ENCODE peak calls at places on chromosome 18, in eight cellular contexts. E is fibroblast of lung; I is mucosa of descending colon; O is CD8-positive, alpha-beta T cell; T is hepatocyte; Z is uterus; L is heart left ventricle; M is thoracic aorta. D is an unnamed sample.

GRCh38 chr18:79693561-79694205 is 14.1 kb downstream of the CTDP1 start:
- DNase-seq in E (no peak), I (no peak), O (no peak), T (no peak), Z (no peak), L (peak; percentile 62), M (no peak), D (no peak)

GRCh38 chr18:4854664-4855063 is 342.4 kb downstream of the AKAIN1 start:
- DNase-seq in E (no peak), I (no peak), O (no peak), T (no peak), Z (no peak), L (no peak), M (no peak), D (no peak)

GRCh38 chr18:616380-616995 is 19.7 kb downstream of the CLUL1 start:
- DNase-seq in E (peak; percentile 73), I (no peak), O (no peak), T (peak; percentile 65), Z (no peak), L (no peak), M (no peak), D (no peak)

GRCh38 chr18:939958-940357 is 35.3 kb downstream of the ADCYAP1 start:
- DNase-seq in E (no peak), I (no peak), O (no peak), T (no peak), Z (no peak), L (no peak), M (no peak), D (no peak)

GRCh38 chr18:47724186-47724975 is 206.1 kb downstream of the SMAD2 start:
- DNase-seq in E (no peak), I (no peak), O (no peak), T (no peak), Z (no peak), L (no peak), M (no peak), D (no peak)

GRCh38 chr18:63319383-63320040 is at the start of gene BCL2:
- DNase-seq in E (peak; percentile 45), I (no peak), O (peak; percentile 49), T (peak; percentile 16), Z (no peak), L (peak; percentile 45), M (no peak), D (peak; percentile 75)

GRCh38 chr18:63339920-63340484 is 20.4 kb upstream of the BCL2 start:
- DNase-seq in E (peak; percentile 58), I (no peak), O (peak; percentile 42), T (peak; percentile 67), Z (no peak), L (no peak), M (no peak), D (no peak)

GRCh38 chr18:80179857-80180558 is 67.3 kb downstream of the PARD6G start:
- DNase-seq in E (no peak), I (no peak), O (no peak), T (no peak), Z (no peak), L (no peak), M (no peak), D (no peak)

GRCh38 chr18:10041180-10041579 is 127.4 kb downstream of the VAPA start:
- DNase-seq in E (peak; percentile 96), I (no peak), O (no peak), T (peak; percentile 70), Z (peak; percentile 82), L (peak; percentile 39), M (peak; percentile 58), D (peak; percentile 89)

GRCh38 chr18:2625217-2625616 is 30.3 kb upstream of the SMCHD1 start:
- DNase-seq in E (no peak), I (no peak), O (no peak), T (no peak), Z (no peak), L (no peak), M (no peak), D (no peak)

GRCh38 chr18:6366776-6367175 is 47.9 kb downstream of the L3MBTL4 start:
- DNase-seq in E (no peak), I (no peak), O (no peak), T (no peak), Z (no peak), L (no peak), M (no peak), D (no peak)

GRCh38 chr18:73690222-73690621 is 457.4 kb downstream of the FBXO15 start:
- DNase-seq in E (no peak), I (no peak), O (no peak), T (no peak), Z (no peak), L (no peak), M (no peak), D (no peak)

GRCh38 chr18:11823545-11823944 is 27.7 kb upstream of the CHMP1B start:
- DNase-seq in E (no peak), I (no peak), O (no peak), T (no peak), Z (no peak), L (no peak), M (no peak), D (no peak)

GRCh38 chr18:60693426-60693825 is 320.9 kb upstream of the MC4R start:
- DNase-seq in E (no peak), I (no peak), O (no peak), T (no peak), Z (no peak), L (no peak), M (no peak), D (no peak)

GRCh38 chr18:73835656-73836055 is 312.0 kb downstream of the FBXO15 start:
- DNase-seq in E (no peak), I (no peak), O (no peak), T (no peak), Z (no peak), L (no peak), M (no peak), D (no peak)

GRCh38 chr18:63207154-63207790 is 112.3 kb downstream of the BCL2 start:
- DNase-seq in E (no peak), I (peak; percentile 56), O (no peak), T (no peak), Z (no peak), L (no peak), M (no peak), D (no peak)

GRCh38 chr18:36808681-36809080 is 20.1 kb downstream of the TPGS2 start:
- DNase-seq in E (no peak), I (no peak), O (no peak), T (no peak), Z (no peak), L (no peak), M (no peak), D (no peak)

GRCh38 chr18:27838230-27838629 is 338.7 kb downstream of the CDH2 start:
- DNase-seq in E (no peak), I (no peak), O (no peak), T (no peak), Z (no peak), L (no peak), M (no peak), D (no peak)

GRCh38 chr18:9827856-9828793 is 57.6 kb upstream of the TXNDC2 start:
- DNase-seq in E (peak; percentile 99), I (no peak), O (no peak), T (peak; percentile 62), Z (no peak), L (no peak), M (no peak), D (peak; percentile 82)

GRCh38 chr18:3110034-3110752 is 97.2 kb upstream of the LPIN2 start:
- DNase-seq in E (no peak), I (no peak), O (no peak), T (no peak), Z (no peak), L (no peak), M (no peak), D (no peak)

GRCh38 chr18:79399275-79400081 is 3.7 kb downstream of the NFATC1 start:
- DNase-seq in E (no peak), I (peak; percentile 69), O (peak; percentile 40), T (no peak), Z (no peak), L (peak; percentile 32), M (no peak), D (no peak)

GRCh38 chr18:26655614-26656400 is 107.5 kb upstream of the KCTD1 start:
- DNase-seq in E (peak; percentile 38), I (peak; percentile 59), O (no peak), T (peak; percentile 77), Z (peak; percentile 59), L (peak; percentile 53), M (no peak), D (no peak)

GRCh38 chr18:43952398-43952797 is 675.1 kb upstream of the SYT4 start:
- DNase-seq in E (peak; percentile 23), I (no peak), O (no peak), T (no peak), Z (no peak), L (no peak), M (no peak), D (no peak)

GRCh38 chr18:10182009-10182624 is 268.3 kb downstream of the VAPA start:
- DNase-seq in E (no peak), I (no peak), O (no peak), T (peak; percentile 32), Z (no peak), L (no peak), M (no peak), D (no peak)

GRCh38 chr18:56382541-56382940 is 255.9 kb downstream of the TXNL1 start:
- DNase-seq in E (no peak), I (no peak), O (no peak), T (no peak), Z (no peak), L (peak; percentile 34), M (no peak), D (no peak)

GRCh38 chr18:50313873-50314460 is 26.5 kb upstream of the CXXC1 start:
- DNase-seq in E (no peak), I (no peak), O (no peak), T (no peak), Z (no peak), L (no peak), M (no peak), D (no peak)
- H3K4me3 ChIP-seq in E (no peak overlapping the region), I (no peak overlapping the region), O (no peak overlapping the region), T (no peak overlapping the region), Z (no peak overlapping the region), L (no peak overlapping the region), M (no peak overlapping the region), D (no peak overlapping the region)

GRCh38 chr18:58882681-58883080 is 18.0 kb downstream of the ZNF532 start:
- DNase-seq in E (no peak), I (no peak), O (no peak), T (no peak), Z (no peak), L (no peak), M (no peak), D (no peak)
- H3K4me1 ChIP-seq in E (peaks cover 4% of the 10 kb centered on the region), I (peaks cover 4% of the 10 kb centered on the region), O (peaks cover 6% of the 10 kb centered on the region), T (peaks cover 5% of the 10 kb centered on the region), Z (peaks cover 4% of the 10 kb centered on the region), L (peaks cover 18% of the 10 kb centered on the region), M (peaks cover 30% of the 10 kb centered on the region), D (peaks cover 53% of the 10 kb centered on the region)

DNA sequence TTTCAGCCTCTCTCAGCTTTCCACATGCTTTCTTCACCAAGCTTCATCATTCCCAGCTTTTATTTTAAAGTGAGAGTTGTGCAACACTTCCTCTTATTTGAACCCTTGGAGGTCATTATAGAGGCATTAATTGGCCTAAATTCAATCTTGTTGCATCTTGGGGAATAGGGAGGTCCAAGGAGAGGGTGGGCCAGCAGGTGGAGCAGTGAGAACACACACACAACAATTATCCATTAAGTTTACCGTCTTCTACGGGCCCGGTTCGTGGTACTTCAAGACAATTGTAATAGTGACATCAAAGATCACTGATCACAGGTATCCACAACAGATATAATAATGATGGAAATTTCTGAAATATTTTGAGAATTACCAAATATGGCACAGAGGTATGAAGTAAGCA is 457.2 kb upstream of the SMIM21 start:
- DNase-seq in E (no peak), I (no peak), O (no peak), T (no peak), Z (no peak), L (no peak), M (no peak), D (no peak)
- TF ChIP-seq CTCF in E (peak; percentile 3), I (no peak), O (no peak), T (no peak), Z (peak; percentile 3), L (peak; percentile 41), M (no peak), D (no peak)

GRCh38 chr18:57791911-57792310 is 11.2 kb downstream of the ATP8B1 start:
- DNase-seq in E (no peak), I (no peak), O (no peak), T (no peak), Z (no peak), L (no peak), M (no peak), D (peak; percentile 39)
- H3K4me3 ChIP-seq in E (no peak overlapping the region), I (no peak overlapping the region), O (no peak overlapping the region), T (no peak overlapping the region), Z (no peak overlapping the region), L (no peak overlapping the region), M (no peak overlapping the region), D (no peak overlapping the region)

D was measured in ascending aorta.